ENCODE peak calls at places on chromosomes 1 and 21, in seven cellular contexts. D, I, N, Y, C, G and M are unnamed samples.

GRCh38 chr1:3911981-3912808 is 12.1 kb upstream of the C1orf174 start:
- DNase-seq in Y (no peak), C (no peak), I (no peak), G (no peak), D (no peak), N (no peak), M (no peak)

GRCh38 chr1:112695276-112695675 is 11.7 kb downstream of the RHOC start:
- DNase-seq in I (no peak), Y (no peak), G (no peak), D (no peak), N (no peak), C (no peak), M (no peak)

GRCh38 chr1:151346082-151346768 is 827 bp downstream of the RFX5 start:
- DNase-seq in Y (no peak), D (no peak), N (no peak), C (peak), G (peak), I (no peak), M (no peak)

GRCh38 chr21:18354947-18355346 is 48.6 kb downstream of the TMPRSS15 start:
- DNase-seq in Y (no peak), N (no peak), G (no peak), C (no peak), D (no peak), I (no peak), M (no peak)

GRCh38 chr1:3337798-3338724 is 116.4 kb upstream of the ARHGEF16 start:
- DNase-seq in N (no peak), C (no peak), D (no peak), I (no peak), G (no peak), Y (no peak), M (no peak)

GRCh38 chr1:16122361-16122881 is 33.4 kb downstream of the EPHA2 start:
- DNase-seq in I (no peak), Y (no peak), N (no peak), D (no peak), G (no peak), C (no peak), M (no peak)

GRCh38 chr1:1183221-1183747 is 9.6 kb downstream of the TTLL10 start:
- DNase-seq in N (no peak), D (peak), I (no peak), Y (no peak), C (no peak), G (no peak), M (no peak)

GRCh38 chr1:230425252-230426061 is 675 bp downstream of the PGBD5 start:
- DNase-seq in N (no peak), Y (no peak), C (peak), D (no peak), I (no peak), G (peak), M (no peak)

GRCh38 chr1:208895820-208896219 is 651.6 kb upstream of the PLXNA2 start:
- DNase-seq in C (no peak), Y (no peak), D (no peak), N (no peak), G (no peak), I (no peak), M (no peak)

GRCh38 chr1:232784794-232785193 is 20.4 kb upstream of the MAP10 start:
- DNase-seq in G (no peak), Y (no peak), N (no peak), D (no peak), C (no peak), I (no peak), M (no peak)

GRCh38 chr1:62746086-62746808 is 37.7 kb upstream of the ATG4C start:
- DNase-seq in I (no peak), Y (no peak), G (peak), N (peak), D (no peak), C (peak), M (no peak)

GRCh38 chr21:41684381-41685245 is 82.2 kb downstream of the RIPK4 start:
- DNase-seq in N (peak), C (peak), Y (no peak), G (peak), D (no peak), I (no peak), M (no peak)

GRCh38 chr1:231359113-231359512 is 21.0 kb downstream of the SPRTN start:
- DNase-seq in C (peak), I (no peak), D (no peak), N (peak), G (no peak), Y (no peak), M (no peak)

GRCh38 chr1:64508521-64509096 is 38.7 kb downstream of the CACHD1 start:
- DNase-seq in Y (no peak), N (no peak), C (no peak), D (no peak), I (no peak), G (no peak), M (no peak)